ENCODE peak calls at places on chromosomes 13 and 19, in ten cellular contexts. U is lower leg skin, Q is AG09309, S is HL-60, M is GM12865, F is omental fat pad, T is fibroblast of villous mesenchyme, N is AG04450, I is WERI-Rb-1, X is RWPE1. O is an unnamed sample.

GRCh38 chr13:99809931-99810330 is 161.6 kb downstream of the ZIC5 start:
- DNase-seq in Q (no peak), S (no peak), T (no peak), N (no peak), F (no peak), M (no peak), U (no peak), X (no peak), I (no peak), O (no peak)

GRCh38 chr13:65725001-65725400 is 1505.1 kb downstream of the PCDH9 start:
- DNase-seq in U (no peak), N (no peak), I (no peak), M (no peak), Q (no peak), F (no peak), T (no peak), S (no peak), X (no peak), O (no peak)

GRCh38 chr19:40274585-40275544 is 10.3 kb downstream of the AKT2 start:
- DNase-seq in X (no peak), F (no peak), S (peak; percentile 82), N (no peak), Q (no peak), T (no peak), U (peak; percentile 68), M (peak; percentile 47), I (no peak), O (no peak)

GRCh38 chr13:43448605-43449004 is 338.2 kb downstream of the ENOX1 start:
- DNase-seq in Q (no peak), X (no peak), T (no peak), U (no peak), N (no peak), F (no peak), I (no peak), S (no peak), M (no peak), O (no peak)

GRCh38 chr19:41936416-41936850 is 8.2 kb upstream of the ERFL start:
- DNase-seq in X (no peak), N (no peak), M (no peak), Q (no peak), U (no peak), F (no peak), S (no peak), T (peak; percentile 13), I (no peak), O (no peak)

GRCh38 chr19:13055213-13056051 is 47.2 kb downstream of the LYL1 start:
- DNase-seq in F (no peak), N (peak; percentile 79), Q (peak; percentile 87), T (peak; percentile 91), X (peak; percentile 69), U (peak; percentile 95), M (no peak), I (peak; percentile 63), S (no peak), O (peak; percentile 89)

GRCh38 chr13:29924482-29924884 is 74.1 kb upstream of the UBL3 start:
- DNase-seq in F (no peak), Q (peak; percentile 29), M (no peak), U (no peak), T (peak; percentile 63), N (no peak), I (no peak), S (no peak), X (peak; percentile 60), O (no peak)

GRCh38 chr13:29782798-29783197 is 67.6 kb downstream of the UBL3 start:
- DNase-seq in F (no peak), S (no peak), I (no peak), Q (no peak), M (peak; percentile 32), U (no peak), X (no peak), T (no peak), N (no peak), O (no peak)

GRCh38 chr19:18469245-18470107 is 31.5 kb upstream of the ISYNA1 start:
- DNase-seq in U (peak; percentile 94), Q (no peak), F (peak; percentile 65), I (peak; percentile 69), N (no peak), X (no peak), M (peak; percentile 59), S (peak; percentile 60), T (peak; percentile 80), O (no peak)

GRCh38 chr19:3556978-3557460 is 367 bp downstream of the MFSD12 start:
- DNase-seq in N (no peak), T (peak; percentile 66), I (peak; percentile 47), U (no peak), X (peak; percentile 66), Q (no peak), M (peak; percentile 55), S (no peak), F (no peak), O (no peak)

GRCh38 chr19:55958356-55958755 is 10.7 kb downstream of the NLRP8 start:
- DNase-seq in S (no peak), M (no peak), U (peak; percentile 62), F (no peak), I (no peak), T (no peak), X (no peak), N (no peak), Q (no peak), O (no peak)

GRCh38 chr19:48813123-48813911 is 2.5 kb upstream of the BCAT2 start:
- DNase-seq in U (no peak), N (no peak), S (no peak), M (no peak), X (no peak), I (peak; percentile 31), T (no peak), F (no peak), Q (no peak), O (no peak)
- TF ChIP-seq CTCF in U (no peak), N (peak; percentile 24), S (no peak), M (no peak), X (no peak), I (peak; percentile 51), T (peak; percentile 20), F (no peak), Q (peak; percentile 16), O (no peak)

GRCh38 chr13:91158015-91158390 is 189.5 kb upstream of the MIR17HG start:
- DNase-seq in X (no peak), S (no peak), M (no peak), T (no peak), N (no peak), Q (no peak), U (no peak), I (no peak), F (no peak), O (no peak)
- TF ChIP-seq CTCF in X (no peak), S (no peak), M (no peak), T (no peak), N (no peak), Q (no peak), U (no peak), I (peak; percentile 9), F (no peak), O (no peak)

GRCh38 chr13:110200276-110200675 is 106.7 kb downstream of the COL4A1 start:
- DNase-seq in Q (no peak), I (no peak), M (no peak), U (no peak), T (peak; percentile 40), F (no peak), X (no peak), N (no peak), S (peak; percentile 13), O (no peak)
- TF ChIP-seq CTCF in Q (no peak), I (no peak), M (no peak), U (no peak), T (no peak), F (no peak), X (no peak), N (no peak), S (no peak), O (no peak)

DNA sequence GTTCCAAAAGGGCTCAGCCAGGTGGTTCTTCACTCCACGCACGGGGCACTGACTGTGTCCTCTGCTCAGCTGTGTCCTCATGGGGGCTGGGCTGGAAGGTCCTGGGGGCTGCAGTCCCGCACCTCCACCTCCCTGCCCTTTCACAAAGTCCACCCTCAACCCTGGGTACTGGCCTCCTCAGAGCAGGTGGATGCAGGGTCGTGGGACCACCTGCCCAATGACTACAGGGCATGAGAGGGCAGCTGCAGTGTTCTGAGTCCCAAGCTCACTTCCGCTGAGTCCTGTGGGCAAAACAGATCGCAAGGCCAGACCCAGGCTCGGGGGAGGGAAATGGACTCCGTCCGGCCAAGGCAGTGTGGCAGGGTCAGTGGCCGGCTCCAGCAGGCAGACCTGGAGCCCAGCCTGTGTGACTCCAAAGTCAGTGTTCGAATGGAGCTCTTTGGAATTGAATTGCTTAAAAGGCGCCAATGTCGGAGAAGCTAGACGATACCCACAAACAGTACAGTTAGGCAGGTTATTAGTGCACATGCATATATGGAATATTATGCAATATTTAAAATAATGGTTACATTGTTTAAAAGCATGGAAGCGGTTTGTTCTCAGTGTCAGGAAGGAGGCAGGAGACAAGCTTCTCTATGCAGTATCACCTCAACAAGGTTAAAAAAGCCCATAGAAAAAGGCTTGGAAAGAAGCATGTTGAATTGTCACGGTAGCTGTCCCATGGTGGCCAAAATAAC is 54.8 kb downstream of the MCF2L start:
- DNase-seq in I (no peak), F (no peak), Q (no peak), T (no peak), U (no peak), S (no peak), N (no peak), X (no peak), M (no peak), O (no peak)
- TF ChIP-seq CTCF in I (no peak), F (no peak), Q (no peak), T (no peak), U (no peak), S (no peak), N (no peak), X (no peak), M (no peak), O (no peak)

GRCh38 chr19:49069026-49069425 is 3.5 kb downstream of the KCNA7 start:
- DNase-seq in M (no peak), F (no peak), U (no peak), N (no peak), X (no peak), Q (no peak), S (no peak), T (no peak), I (no peak), O (no peak)
- TF ChIP-seq CTCF in M (no peak), F (no peak), U (no peak), N (no peak), X (no peak), Q (no peak), S (no peak), T (no peak), I (no peak), O (no peak)

GRCh38 chr13:75416327-75417005 is 65.5 kb downstream of the TBC1D4 start:
- DNase-seq in N (no peak), F (no peak), U (no peak), X (no peak), Q (no peak), M (peak; percentile 68), I (no peak), T (no peak), S (no peak), O (no peak)
- TF ChIP-seq CTCF in N (no peak), F (no peak), U (no peak), X (no peak), Q (no peak), M (peak; percentile 8), I (no peak), T (no peak), S (no peak), O (no peak)

GRCh38 chr19:38878575-38879399 is 712 bp upstream of the RINL start:
- DNase-seq in T (no peak), M (no peak), F (no peak), X (no peak), N (no peak), I (no peak), S (no peak), U (no peak), Q (no peak), O (no peak)
- TF ChIP-seq CTCF in T (no peak), M (peak; percentile 14), F (no peak), X (no peak), N (no peak), I (peak; percentile 10), S (no peak), U (no peak), Q (no peak), O (no peak)

O was measured in AG09319.